ENCODE peak calls at places on chromosome 11, in eight cellular contexts. One of them, this sample, is unnamed.

GRCh38 chr11:120023120-120023519 is 114.8 kb downstream of the TRIM29 start:
- DNase-seq in endothelial cell of umbilical vein: no peak
- DNase-seq in cardiac muscle cell: no peak
- DNase-seq in A673: no peak
- DNase-seq in H1: peak
- DNase-seq in upper lobe of left lung: no peak
- DNase-seq in IMR-90: no peak
- DNase-seq in uterus: no peak
- DNase-seq in this sample: no peak

GRCh38 chr11:78536933-78537332 is 37.7 kb downstream of the NARS2 start:
- DNase-seq in endothelial cell of umbilical vein: no peak
- DNase-seq in cardiac muscle cell: no peak
- DNase-seq in A673: no peak
- DNase-seq in H1: no peak
- DNase-seq in upper lobe of left lung: no peak
- DNase-seq in IMR-90: no peak
- DNase-seq in uterus: no peak
- DNase-seq in this sample: no peak

GRCh38 chr11:68282141-68282860 is 10.5 kb upstream of the C11orf24 start:
- DNase-seq in endothelial cell of umbilical vein: no peak
- DNase-seq in cardiac muscle cell: no peak
- DNase-seq in A673: no peak
- DNase-seq in H1: no peak
- DNase-seq in upper lobe of left lung: no peak
- DNase-seq in IMR-90: no peak
- DNase-seq in uterus: no peak
- DNase-seq in this sample: no peak

GRCh38 chr11:59849129-59849528 is 3.8 kb upstream of the CBLIF start:
- DNase-seq in endothelial cell of umbilical vein: peak
- DNase-seq in cardiac muscle cell: no peak
- DNase-seq in A673: no peak
- DNase-seq in H1: no peak
- DNase-seq in upper lobe of left lung: peak
- DNase-seq in IMR-90: no peak
- DNase-seq in uterus: no peak
- DNase-seq in this sample: no peak

GRCh38 chr11:68008381-68009337 is 1.5 kb upstream of the ALDH3B1 start:
- DNase-seq in endothelial cell of umbilical vein: no peak
- DNase-seq in cardiac muscle cell: no peak
- DNase-seq in A673: no peak
- DNase-seq in H1: no peak
- DNase-seq in upper lobe of left lung: peak
- DNase-seq in IMR-90: no peak
- DNase-seq in uterus: no peak
- DNase-seq in this sample: no peak

GRCh38 chr11:66207816-66208215 is 60.6 kb upstream of the RAB1B start:
- DNase-seq in endothelial cell of umbilical vein: no peak
- DNase-seq in cardiac muscle cell: no peak
- DNase-seq in A673: no peak
- DNase-seq in H1: no peak
- DNase-seq in upper lobe of left lung: no peak
- DNase-seq in IMR-90: no peak
- DNase-seq in uterus: no peak
- DNase-seq in this sample: no peak

GRCh38 chr11:118241191-118242098 is 10.7 kb downstream of the MPZL3 start:
- DNase-seq in endothelial cell of umbilical vein: peak
- DNase-seq in cardiac muscle cell: peak
- DNase-seq in A673: no peak
- DNase-seq in H1: no peak
- DNase-seq in upper lobe of left lung: peak
- DNase-seq in IMR-90: no peak
- DNase-seq in uterus: no peak
- DNase-seq in this sample: no peak

GRCh38 chr11:134524201-134524600 is 112.2 kb upstream of the B3GAT1 start:
- DNase-seq in endothelial cell of umbilical vein: no peak
- DNase-seq in cardiac muscle cell: no peak
- DNase-seq in A673: no peak
- DNase-seq in H1: no peak
- DNase-seq in upper lobe of left lung: peak
- DNase-seq in IMR-90: no peak
- DNase-seq in uterus: no peak
- DNase-seq in this sample: no peak

GRCh38 chr11:117420598-117420997 is 92.9 kb downstream of the CEP164 start:
- DNase-seq in endothelial cell of umbilical vein: no peak
- DNase-seq in cardiac muscle cell: no peak
- DNase-seq in A673: no peak
- DNase-seq in H1: no peak
- DNase-seq in upper lobe of left lung: no peak
- DNase-seq in IMR-90: no peak
- DNase-seq in uterus: no peak
- DNase-seq in this sample: no peak

GRCh38 chr11:122170815-122171475 is 54.9 kb upstream of the BLID start:
- DNase-seq in endothelial cell of umbilical vein: peak
- DNase-seq in cardiac muscle cell: peak
- DNase-seq in A673: no peak
- DNase-seq in H1: no peak
- DNase-seq in upper lobe of left lung: peak
- DNase-seq in IMR-90: peak
- DNase-seq in uterus: no peak
- DNase-seq in this sample: peak

GRCh38 chr11:47587733-47588326 is 1.4 kb downstream of the FAM180B start:
- DNase-seq in endothelial cell of umbilical vein: no peak
- DNase-seq in cardiac muscle cell: no peak
- DNase-seq in A673: no peak
- DNase-seq in H1: no peak
- DNase-seq in upper lobe of left lung: peak
- DNase-seq in IMR-90: no peak
- DNase-seq in uterus: no peak
- DNase-seq in this sample: no peak

GRCh38 chr11:15406952-15407351 is 292.2 kb downstream of the INSC start:
- DNase-seq in endothelial cell of umbilical vein: no peak
- DNase-seq in cardiac muscle cell: no peak
- DNase-seq in A673: no peak
- DNase-seq in H1: no peak
- DNase-seq in upper lobe of left lung: no peak
- DNase-seq in IMR-90: no peak
- DNase-seq in uterus: no peak
- DNase-seq in this sample: no peak

GRCh38 chr11:72582206-72583176 is 91.7 kb downstream of the PDE2A start:
- DNase-seq in endothelial cell of umbilical vein: no peak
- DNase-seq in cardiac muscle cell: no peak
- DNase-seq in A673: no peak
- DNase-seq in H1: no peak
- DNase-seq in upper lobe of left lung: no peak
- DNase-seq in IMR-90: no peak
- DNase-seq in uterus: no peak
- DNase-seq in this sample: no peak

GRCh38 chr11:132258865-132259264 is 888.5 kb downstream of the NTM start:
- DNase-seq in endothelial cell of umbilical vein: no peak
- DNase-seq in cardiac muscle cell: no peak
- DNase-seq in A673: no peak
- DNase-seq in H1: no peak
- DNase-seq in upper lobe of left lung: no peak
- DNase-seq in IMR-90: peak
- DNase-seq in uterus: no peak
- DNase-seq in this sample: no peak

GRCh38 chr11:66727282-66727882 is 1.6 kb downstream of the SPTBN2 start:
- DNase-seq in endothelial cell of umbilical vein: peak
- DNase-seq in cardiac muscle cell: peak
- DNase-seq in A673: no peak
- DNase-seq in H1: peak
- DNase-seq in upper lobe of left lung: no peak
- DNase-seq in IMR-90: peak
- DNase-seq in uterus: peak
- DNase-seq in this sample: no peak

DNA sequence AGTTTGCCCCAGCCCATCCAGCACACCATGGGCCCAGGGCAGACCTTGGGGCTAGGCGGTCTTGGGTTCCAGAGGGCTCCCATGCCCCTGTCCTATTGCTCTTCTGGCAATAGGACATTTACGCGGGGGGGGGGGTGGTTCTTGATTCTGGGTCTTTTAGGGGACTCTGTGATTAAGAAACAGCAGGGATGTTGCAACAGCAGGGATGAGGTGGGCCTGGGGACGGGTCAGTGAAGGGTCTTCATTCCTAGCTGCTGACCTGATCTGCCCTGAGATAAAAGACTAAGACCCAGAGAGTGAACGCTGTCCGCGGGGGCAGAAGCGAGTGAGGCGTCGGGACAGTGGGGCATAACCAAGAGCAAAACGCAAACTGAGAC is 418 bp upstream of the ADAMTS15 start:
- DNase-seq in endothelial cell of umbilical vein: no peak
- DNase-seq in cardiac muscle cell: no peak
- DNase-seq in A673: no peak
- DNase-seq in H1: no peak
- DNase-seq in upper lobe of left lung: no peak
- DNase-seq in IMR-90: no peak
- DNase-seq in uterus: no peak
- DNase-seq in this sample: no peak
- H3K27ac ChIP-seq in endothelial cell of umbilical vein: no peak
- H3K27ac ChIP-seq in cardiac muscle cell: no peak
- H3K27ac ChIP-seq in A673: no peak
- H3K27ac ChIP-seq in H1: no peak
- H3K27ac ChIP-seq in upper lobe of left lung: peak
- H3K27ac ChIP-seq in IMR-90: peak
- H3K27ac ChIP-seq in uterus: no peak
- H3K27ac ChIP-seq in this sample: peak

GRCh38 chr11:32098142-32098903 is 7.4 kb downstream of the RCN1 start:
- DNase-seq in endothelial cell of umbilical vein: no peak
- DNase-seq in cardiac muscle cell: no peak
- DNase-seq in A673: no peak
- DNase-seq in H1: no peak
- DNase-seq in upper lobe of left lung: no peak
- DNase-seq in IMR-90: no peak
- DNase-seq in uterus: no peak
- DNase-seq in this sample: no peak

GRCh38 chr11:32100495-32100894 is 9.6 kb downstream of the RCN1 start:
- DNase-seq in endothelial cell of umbilical vein: no peak
- DNase-seq in cardiac muscle cell: peak
- DNase-seq in A673: no peak
- DNase-seq in H1: no peak
- DNase-seq in upper lobe of left lung: no peak
- DNase-seq in IMR-90: peak
- DNase-seq in uterus: no peak
- DNase-seq in this sample: no peak

GRCh38 chr11:32099516-32099915 is 8.6 kb downstream of the RCN1 start:
- DNase-seq in endothelial cell of umbilical vein: no peak
- DNase-seq in cardiac muscle cell: no peak
- DNase-seq in A673: no peak
- DNase-seq in H1: no peak
- DNase-seq in upper lobe of left lung: no peak
- DNase-seq in IMR-90: no peak
- DNase-seq in uterus: no peak
- DNase-seq in this sample: no peak

GRCh38 chr11:32103941-32104340 is 13.1 kb downstream of the RCN1 start:
- DNase-seq in endothelial cell of umbilical vein: no peak
- DNase-seq in cardiac muscle cell: no peak
- DNase-seq in A673: no peak
- DNase-seq in H1: no peak
- DNase-seq in upper lobe of left lung: no peak
- DNase-seq in IMR-90: no peak
- DNase-seq in uterus: no peak
- DNase-seq in this sample: no peak

GRCh38 chr11:32101791-32102190 is 10.9 kb downstream of the RCN1 start:
- DNase-seq in endothelial cell of umbilical vein: no peak
- DNase-seq in cardiac muscle cell: no peak
- DNase-seq in A673: no peak
- DNase-seq in H1: no peak
- DNase-seq in upper lobe of left lung: no peak
- DNase-seq in IMR-90: no peak
- DNase-seq in uterus: no peak
- DNase-seq in this sample: no peak
- TF ChIP-seq CTCF in endothelial cell of umbilical vein: no peak
- TF ChIP-seq CTCF in cardiac muscle cell: no peak
- TF ChIP-seq CTCF in A673: no peak
- TF ChIP-seq CTCF in H1: no peak
- TF ChIP-seq CTCF in upper lobe of left lung: no peak
- TF ChIP-seq CTCF in IMR-90: no peak
- TF ChIP-seq CTCF in uterus: no peak
- TF ChIP-seq CTCF in this sample: no peak

GRCh38 chr11:76880314-76880713 is 19.6 kb downstream of the ACER3 start:
- DNase-seq in endothelial cell of umbilical vein: peak
- DNase-seq in cardiac muscle cell: no peak
- DNase-seq in A673: no peak
- DNase-seq in H1: no peak
- DNase-seq in upper lobe of left lung: no peak
- DNase-seq in IMR-90: no peak
- DNase-seq in uterus: no peak
- DNase-seq in this sample: no peak

GRCh38 chr11:76872959-76873827 is 12.5 kb downstream of the ACER3 start:
- DNase-seq in endothelial cell of umbilical vein: no peak
- DNase-seq in cardiac muscle cell: no peak
- DNase-seq in A673: no peak
- DNase-seq in H1: no peak
- DNase-seq in upper lobe of left lung: no peak
- DNase-seq in IMR-90: no peak
- DNase-seq in uterus: no peak
- DNase-seq in this sample: no peak

GRCh38 chr11:76880956-76881355 is 20.2 kb downstream of the ACER3 start:
- DNase-seq in endothelial cell of umbilical vein: no peak
- DNase-seq in cardiac muscle cell: no peak
- DNase-seq in A673: no peak
- DNase-seq in H1: no peak
- DNase-seq in upper lobe of left lung: no peak
- DNase-seq in IMR-90: no peak
- DNase-seq in uterus: no peak
- DNase-seq in this sample: no peak

GRCh38 chr11:76878014-76878413 is 17.3 kb downstream of the ACER3 start:
- DNase-seq in endothelial cell of umbilical vein: no peak
- DNase-seq in cardiac muscle cell: no peak
- DNase-seq in A673: no peak
- DNase-seq in H1: no peak
- DNase-seq in upper lobe of left lung: no peak
- DNase-seq in IMR-90: no peak
- DNase-seq in uterus: no peak
- DNase-seq in this sample: no peak
- H3K4me3 ChIP-seq in endothelial cell of umbilical vein: no peak
- H3K4me3 ChIP-seq in cardiac muscle cell: no peak
- H3K4me3 ChIP-seq in A673: no peak
- H3K4me3 ChIP-seq in H1: no peak
- H3K4me3 ChIP-seq in upper lobe of left lung: no peak
- H3K4me3 ChIP-seq in IMR-90: no peak
- H3K4me3 ChIP-seq in uterus: no peak
- H3K4me3 ChIP-seq in this sample: no peak

DNA sequence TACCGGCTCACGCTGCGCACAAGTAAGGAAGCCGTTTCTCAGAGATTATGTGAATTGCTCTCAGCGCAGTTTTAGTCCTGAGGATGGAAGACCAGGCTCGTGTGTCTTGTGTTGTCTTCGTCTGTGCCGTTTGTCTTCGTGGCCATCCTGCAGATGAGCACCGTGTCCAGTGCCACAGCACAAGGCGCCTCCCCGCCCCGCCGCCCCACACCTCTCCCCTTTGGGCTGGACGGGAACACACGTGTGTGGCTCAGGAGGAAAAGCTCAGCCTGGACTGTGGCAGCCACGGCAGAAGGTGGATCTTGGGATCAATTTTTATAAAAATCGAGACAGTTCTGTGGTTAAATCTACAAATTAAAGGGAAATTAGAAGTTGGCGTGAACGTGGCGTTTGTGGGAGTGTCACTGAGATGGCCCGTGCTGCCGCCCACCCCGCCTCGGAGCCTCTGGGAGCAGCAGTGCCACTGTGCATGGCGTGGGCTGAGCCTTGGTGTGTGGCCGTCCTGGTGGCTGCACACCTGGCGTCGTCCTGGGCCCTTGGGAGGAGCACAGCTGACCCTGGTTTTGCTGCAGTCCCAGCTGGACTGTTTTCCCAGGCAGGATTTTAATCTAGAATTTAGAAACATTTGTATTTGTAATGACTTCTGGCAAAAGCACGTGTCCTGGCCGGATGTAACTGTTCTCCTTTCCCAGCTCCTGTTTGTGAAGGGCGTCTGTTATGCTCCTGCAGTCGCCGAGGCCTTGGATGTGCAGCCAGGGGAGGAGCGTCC is 25.8 kb downstream of the MUC6 start:
- DNase-seq in endothelial cell of umbilical vein: no peak
- DNase-seq in cardiac muscle cell: no peak
- DNase-seq in A673: no peak
- DNase-seq in H1: no peak
- DNase-seq in upper lobe of left lung: no peak
- DNase-seq in IMR-90: no peak
- DNase-seq in uterus: no peak
- DNase-seq in this sample: no peak
- H3K27ac ChIP-seq in endothelial cell of umbilical vein: no peak
- H3K27ac ChIP-seq in cardiac muscle cell: no peak
- H3K27ac ChIP-seq in A673: no peak
- H3K27ac ChIP-seq in H1: no peak
- H3K27ac ChIP-seq in upper lobe of left lung: no peak
- H3K27ac ChIP-seq in IMR-90: no peak
- H3K27ac ChIP-seq in uterus: no peak
- H3K27ac ChIP-seq in this sample: no peak